ENCODE peak calls at places on chromosomes 3 and 15, in eight cellular contexts. S is OCI-LY7, T is hepatocyte, B is IMR-90, C is H9, E is neural progenitor cell, A is HCT116, V is fibroblast of lung. L is an unnamed sample.
A peak's percentile ranks its signal among the peaks of the same experiment; 100 is the strongest.

GRCh38 chr15:50137893-50138292 is 18.9 kb upstream of the ATP8B4 start:
- DNase-seq in S (no peak), T (no peak), B (peak; percentile 27), C (no peak), E (no peak), A (no peak), V (no peak), L (no peak)

GRCh38 chr15:49855917-49856637 is 235.2 kb downstream of the DTWD1 start:
- DNase-seq in S (no peak), T (no peak), B (peak; percentile 99), C (no peak), E (no peak), A (no peak), V (peak; percentile 98), L (no peak)

GRCh38 chr3:101253429-101253828 is 66.9 kb downstream of the IMPG2 start:
- DNase-seq in S (no peak), T (no peak), B (no peak), C (no peak), E (no peak), A (no peak), V (no peak), L (no peak)

GRCh38 chr3:163476179-163476578 is 1602.1 kb downstream of the SI start:
- DNase-seq in S (no peak), T (no peak), B (no peak), C (no peak), E (no peak), A (peak; percentile 24), V (no peak), L (no peak)

GRCh38 chr3:81872566-81872965 is 111.1 kb upstream of the GBE1 start:
- DNase-seq in S (no peak), T (no peak), B (no peak), C (no peak), E (no peak), A (no peak), V (no peak), L (no peak)

GRCh38 chr15:92324036-92324963 is 69.4 kb upstream of the ST8SIA2 start:
- DNase-seq in S (no peak), T (no peak), B (no peak), C (no peak), E (no peak), A (no peak), V (no peak), L (no peak)

GRCh38 chr3:26622634-26623408 is at the start of gene LRRC3B:
- DNase-seq in S (no peak), T (peak; percentile 37), B (no peak), C (peak; percentile 80), E (peak; percentile 89), A (no peak), V (no peak), L (no peak)

GRCh38 chr3:141498592-141499223 is 11.9 kb downstream of the RASA2 start:
- DNase-seq in S (peak; percentile 91), T (no peak), B (no peak), C (no peak), E (no peak), A (no peak), V (no peak), L (peak; percentile 92)

GRCh38 chr3:148924572-148924971 is 59.5 kb downstream of the CPA3 start:
- DNase-seq in S (no peak), T (no peak), B (peak; percentile 71), C (no peak), E (no peak), A (no peak), V (peak; percentile 28), L (no peak)

DNA sequence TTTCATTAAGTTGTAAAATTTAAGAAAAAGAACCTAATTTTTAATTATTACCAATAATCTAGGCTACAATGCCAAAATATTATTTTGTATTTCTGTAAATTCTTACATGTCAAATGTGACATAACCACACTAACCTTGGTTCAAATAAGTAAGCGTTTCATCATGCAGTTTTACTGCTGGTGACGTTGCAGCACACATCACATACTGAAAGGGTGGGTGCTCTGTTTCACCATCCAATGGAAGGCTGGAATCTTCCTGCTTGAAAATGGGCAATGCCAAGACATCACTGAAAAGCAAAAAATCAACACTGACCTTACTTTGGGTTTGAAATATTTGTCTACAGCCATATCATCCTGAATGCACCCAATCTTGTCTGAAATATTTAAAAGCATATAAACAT is 14.7 kb downstream of the UBP1 start:
- DNase-seq in S (no peak), T (no peak), B (no peak), C (no peak), E (no peak), A (no peak), V (no peak), L (no peak)
- H4K20me1 ChIP-seq in S (peaks cover 22% of the 10 kb centered on the region), T (peaks cover 47% of the 10 kb centered on the region), B (peaks cover 56% of the 10 kb centered on the region), C (no peaks in the 10 kb centered on the region), E (peaks cover 74% of the 10 kb centered on the region), A (peaks cover 37% of the 10 kb centered on the region), V (peaks cover 3% of the 10 kb centered on the region), L (peaks cover 42% of the 10 kb centered on the region)

DNA sequence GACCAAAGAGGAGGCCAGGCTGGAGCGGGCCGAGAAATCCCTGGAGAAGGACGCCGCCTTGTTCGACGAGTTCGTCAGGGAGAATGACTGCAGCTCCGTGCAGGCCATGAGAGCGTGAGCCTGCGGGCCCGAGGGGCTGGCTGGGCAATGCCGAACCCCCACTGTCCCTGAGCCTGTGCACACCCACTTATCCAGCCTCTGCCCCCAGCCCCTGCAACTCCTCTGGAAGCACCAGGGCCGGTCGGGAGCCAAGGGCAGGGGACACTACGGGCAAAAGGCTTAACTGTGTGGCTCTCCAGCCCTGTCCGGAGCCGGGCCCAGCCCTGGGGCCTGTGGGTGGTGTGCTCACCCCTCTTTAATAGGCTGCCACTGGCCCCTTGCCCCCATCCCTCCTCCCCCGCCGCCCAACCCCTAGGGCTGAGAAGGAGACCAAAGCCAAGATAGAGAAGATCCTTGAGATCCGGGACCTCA is 24.0 kb downstream of the CFAP100 start:
- DNase-seq in S (no peak), T (no peak), B (no peak), C (no peak), E (no peak), A (no peak), V (no peak), L (no peak)
- H2AFZ ChIP-seq in S (no peak overlapping the region), T (no peak overlapping the region), B (no peak overlapping the region), C (no peak overlapping the region), E (no peak overlapping the region), A (no peak overlapping the region), V (no peak overlapping the region), L (no peak overlapping the region)

GRCh38 chr3:102791641-102792589 is 357.1 kb downstream of the ZPLD1 start:
- DNase-seq in S (no peak), T (no peak), B (no peak), C (no peak), E (peak; percentile 18), A (no peak), V (peak; percentile 50), L (no peak)

DNA sequence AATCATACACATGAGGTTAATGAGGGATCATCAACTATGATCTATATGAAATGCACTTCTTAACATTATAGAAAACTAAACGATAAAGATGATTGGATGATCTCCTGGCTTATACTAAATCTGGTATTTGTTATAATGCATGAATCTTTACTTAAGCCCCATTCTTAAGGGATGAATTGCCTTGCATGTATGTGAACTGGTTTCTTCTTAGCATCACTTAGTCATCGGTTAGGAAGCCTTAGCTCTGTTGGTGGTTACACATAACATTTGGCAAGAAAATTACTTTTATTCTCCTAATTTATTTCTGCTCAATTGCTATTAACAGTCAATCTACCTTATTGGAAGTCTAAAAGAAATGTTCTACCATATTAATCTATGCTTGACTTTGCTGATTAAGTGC is 355.9 kb downstream of the ZPLD1 start:
- DNase-seq in S (no peak), T (no peak), B (peak; percentile 71), C (no peak), E (no peak), A (no peak), V (peak; percentile 93), L (no peak)
- H3K4me2 ChIP-seq in S (no peak overlapping the region), T (no peak overlapping the region), B (no peak overlapping the region), C (no peak overlapping the region), E (no peak overlapping the region), A (no peak overlapping the region), V (no peak overlapping the region), L (no peak overlapping the region)

DNA sequence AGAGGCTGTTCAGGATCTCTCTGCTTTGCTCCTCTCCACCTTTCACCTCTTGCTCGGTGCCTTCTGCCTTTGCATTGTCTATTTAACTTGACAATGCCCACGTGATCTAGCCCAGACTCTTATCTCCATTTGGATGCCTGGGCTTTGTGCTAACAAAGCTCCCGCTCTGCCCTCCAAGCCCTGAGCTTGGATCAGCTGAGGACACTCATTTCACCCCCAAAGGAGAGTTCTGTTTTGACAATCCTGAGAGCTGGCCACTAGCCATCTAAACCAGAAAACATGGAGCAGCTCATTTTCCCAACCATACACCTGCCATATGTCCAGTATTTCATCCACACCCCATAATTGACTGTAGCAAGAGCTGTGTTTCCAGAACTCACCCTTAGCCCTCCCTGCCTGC is 12.8 kb downstream of the GPR176 start:
- DNase-seq in S (no peak), T (no peak), B (no peak), C (no peak), E (peak; percentile 35), A (no peak), V (no peak), L (no peak)
- H4K20me1 ChIP-seq in S (no peaks in the 10 kb centered on the region), T (no peaks in the 10 kb centered on the region), B (peaks cover 88% of the 10 kb centered on the region), C (peaks cover 4% of the 10 kb centered on the region), E (peaks cover 7% of the 10 kb centered on the region), A (no peaks in the 10 kb centered on the region), V (no peaks in the 10 kb centered on the region), L (no peaks in the 10 kb centered on the region)

GRCh38 chr15:47944911-47945310 is 175.9 kb upstream of the SLC24A5 start:
- DNase-seq in S (no peak), T (no peak), B (no peak), C (no peak), E (no peak), A (no peak), V (no peak), L (no peak)
- H2AFZ ChIP-seq in S (no peak overlapping the region), T (no peak overlapping the region), B (no peak overlapping the region), C (no peak overlapping the region), E (no peak overlapping the region), A (no peak overlapping the region), V (no peak overlapping the region), L (no peak overlapping the region)

DNA sequence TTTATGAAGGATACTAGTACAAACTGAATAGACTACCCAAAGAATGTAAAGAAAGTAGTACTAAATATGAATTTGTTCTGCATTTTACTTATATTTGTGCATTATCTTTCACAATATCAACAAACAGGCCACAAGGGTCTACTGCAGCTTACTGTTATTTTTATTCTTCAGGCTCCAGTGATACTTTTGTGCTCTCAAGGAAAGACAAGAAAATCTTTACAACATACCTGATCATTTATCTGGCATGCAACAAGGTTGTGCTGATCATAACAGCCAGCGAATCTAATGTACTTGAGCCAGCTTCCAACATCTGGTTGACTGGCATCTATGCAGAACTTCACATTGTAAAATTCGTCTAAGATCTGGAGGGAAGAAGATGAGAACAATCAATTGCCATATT is 520.0 kb downstream of the MECOM start:
- DNase-seq in S (no peak), T (no peak), B (no peak), C (no peak), E (no peak), A (no peak), V (no peak), L (no peak)
- H3K4me2 ChIP-seq in S (no peak overlapping the region), T (no peak overlapping the region), B (no peak overlapping the region), C (no peak overlapping the region), E (no peak overlapping the region), A (no peak overlapping the region), V (peak overlapping the region; percentile 79), L (no peak overlapping the region)